ENCODE peak calls at places on chromosomes 2 and 18, in seven cellular contexts. J is HuH-7; L is NT2/D1; U is GM04504; V is CD8-positive, alpha-beta memory T cell; G is H9; F is activated CD4-positive, alpha-beta memory T cell treated with anti-CD3 and anti-CD28 coated beads for 36 hours. A is an unnamed sample.

GRCh38 chr2:74290466-74291216 is 52.6 kb downstream of the SLC4A5 start:
- DNase-seq in J (no peak), L (no peak), U (no peak), V (peak), G (no peak), F (peak), A (no peak)

GRCh38 chr2:64212801-64213321 is 68.6 kb upstream of the PELI1 start:
- DNase-seq in J (no peak), L (no peak), U (no peak), V (no peak), G (no peak), F (peak), A (no peak)

GRCh38 chr2:23360571-23361125 is 24.3 kb upstream of the KLHL29 start:
- DNase-seq in J (peak), L (no peak), U (no peak), V (no peak), G (peak), F (no peak), A (no peak)

GRCh38 chr2:224195954-224196571 is 157.0 kb upstream of the SERPINE2 start:
- DNase-seq in J (no peak), L (no peak), U (no peak), V (no peak), G (no peak), F (no peak), A (no peak)

GRCh38 chr18:210075-210474 is 51.7 kb downstream of the USP14 start:
- DNase-seq in J (no peak), L (no peak), U (no peak), V (no peak), G (no peak), F (no peak), A (no peak)

GRCh38 chr2:240459401-240460242 is 24.2 kb downstream of the GPC1 start:
- DNase-seq in J (peak), L (no peak), U (no peak), V (no peak), G (no peak), F (no peak), A (no peak)

GRCh38 chr18:36811430-36811829 is 17.4 kb downstream of the TPGS2 start:
- DNase-seq in J (no peak), L (no peak), U (peak), V (no peak), G (no peak), F (no peak), A (no peak)

GRCh38 chr18:28204154-28204553 is 27.2 kb upstream of the CDH2 start:
- DNase-seq in J (no peak), L (no peak), U (peak), V (no peak), G (no peak), F (no peak), A (peak)

GRCh38 chr2:232652505-232652851 is 19.1 kb downstream of the EFHD1 start:
- DNase-seq in J (no peak), L (no peak), U (no peak), V (no peak), G (no peak), F (no peak), A (no peak)

GRCh38 chr18:55546873-55547704 is 40.9 kb downstream of the TCF4 start:
- DNase-seq in J (no peak), L (no peak), U (peak), V (no peak), G (no peak), F (no peak), A (peak)

GRCh38 chr2:141555876-141556470 is 574.8 kb downstream of the LRP1B start:
- DNase-seq in J (no peak), L (no peak), U (no peak), V (no peak), G (no peak), F (no peak), A (no peak)

GRCh38 chr2:130245976-130246375 is 47.7 kb upstream of the TUBA3E start:
- DNase-seq in J (no peak), L (no peak), U (no peak), V (no peak), G (no peak), F (no peak), A (no peak)

GRCh38 chr18:395481-396250 is 104.8 kb downstream of the COLEC12 start:
- DNase-seq in J (no peak), L (no peak), U (peak), V (no peak), G (no peak), F (no peak), A (peak)

GRCh38 chr18:487371-487770 is 13.1 kb downstream of the COLEC12 start:
- DNase-seq in J (no peak), L (no peak), U (no peak), V (no peak), G (no peak), F (no peak), A (no peak)

GRCh38 chr2:202963712-202964111 is 51.0 kb upstream of the NBEAL1 start:
- DNase-seq in J (no peak), L (no peak), U (no peak), V (no peak), G (no peak), F (no peak), A (no peak)

GRCh38 chr2:175167076-175167791 is 769 bp downstream of the ATF2 start:
- DNase-seq in J (peak), L (peak), U (no peak), V (no peak), G (peak), F (no peak), A (no peak)

GRCh38 chr2:20994130-20994529 is 49.7 kb downstream of the APOB start:
- DNase-seq in J (no peak), L (no peak), U (no peak), V (no peak), G (no peak), F (no peak), A (no peak)

GRCh38 chr2:27154481-27154880 is 5.7 kb downstream of the TCF23 start:
- DNase-seq in J (no peak), L (no peak), U (no peak), V (no peak), G (no peak), F (no peak), A (no peak)

GRCh38 chr18:35732652-35733051 is 151.1 kb downstream of the GALNT1 start:
- DNase-seq in J (no peak), L (no peak), U (peak), V (no peak), G (no peak), F (no peak), A (no peak)

GRCh38 chr2:44130441-44130840 is 38.2 kb upstream of the PPM1B start:
- DNase-seq in J (no peak), L (no peak), U (no peak), V (no peak), G (no peak), F (no peak), A (peak)